ENCODE peak calls at places on chromosome 17, in four cellular contexts. One of them, this sample, is unnamed.

GRCh38 chr17:43915561-43915960 is 8.2 kb upstream of the MPP2 start:
- DNase-seq in CD8-positive, alpha-beta T cell: no peak
- DNase-seq in AG04450: no peak
- DNase-seq in prostate gland: no peak
- DNase-seq in this sample: no peak

GRCh38 chr17:39699818-39700147 is at the start of gene ERBB2:
- DNase-seq in CD8-positive, alpha-beta T cell: no peak
- DNase-seq in AG04450: peak; percentile 41
- DNase-seq in prostate gland: peak; percentile 86
- DNase-seq in this sample: peak; percentile 42

GRCh38 chr17:35774499-35774898 is 13.8 kb downstream of the C17orf50 start:
- DNase-seq in CD8-positive, alpha-beta T cell: no peak
- DNase-seq in AG04450: no peak
- DNase-seq in prostate gland: peak; percentile 33
- DNase-seq in this sample: no peak

GRCh38 chr17:40605301-40605700 is 40.0 kb upstream of the CCR7 start:
- DNase-seq in CD8-positive, alpha-beta T cell: peak; percentile 81
- DNase-seq in AG04450: no peak
- DNase-seq in prostate gland: no peak
- DNase-seq in this sample: no peak

GRCh38 chr17:1590031-1590746 is 27.6 kb upstream of the PITPNA start:
- DNase-seq in CD8-positive, alpha-beta T cell: no peak
- DNase-seq in AG04450: peak; percentile 53
- DNase-seq in prostate gland: no peak
- DNase-seq in this sample: peak; percentile 82

GRCh38 chr17:65145743-65146142 is 8.6 kb downstream of the RGS9 start:
- DNase-seq in CD8-positive, alpha-beta T cell: no peak
- DNase-seq in AG04450: no peak
- DNase-seq in prostate gland: no peak
- DNase-seq in this sample: no peak

GRCh38 chr17:43183921-43184320 is 12.9 kb downstream of the NBR1 start:
- DNase-seq in CD8-positive, alpha-beta T cell: no peak
- DNase-seq in AG04450: no peak
- DNase-seq in prostate gland: no peak
- DNase-seq in this sample: no peak

GRCh38 chr17:47012457-47012856 is 33.4 kb upstream of the RPRML start:
- DNase-seq in CD8-positive, alpha-beta T cell: no peak
- DNase-seq in AG04450: no peak
- DNase-seq in prostate gland: no peak
- DNase-seq in this sample: no peak

GRCh38 chr17:59402760-59403159 is 71.3 kb downstream of the YPEL2 start:
- DNase-seq in CD8-positive, alpha-beta T cell: no peak
- DNase-seq in AG04450: no peak
- DNase-seq in prostate gland: no peak
- DNase-seq in this sample: no peak

GRCh38 chr17:19728114-19728495 is 11.7 kb upstream of the SLC47A2 start:
- DNase-seq in CD8-positive, alpha-beta T cell: no peak
- DNase-seq in AG04450: peak; percentile 67
- DNase-seq in prostate gland: peak; percentile 88
- DNase-seq in this sample: peak; percentile 63

GRCh38 chr17:45431531-45432404 is 902 bp downstream of the ARHGAP27 start:
- DNase-seq in CD8-positive, alpha-beta T cell: peak; percentile 71
- DNase-seq in AG04450: no peak
- DNase-seq in prostate gland: peak; percentile 91
- DNase-seq in this sample: peak; percentile 89

GRCh38 chr17:1647802-1648581 is 1.7 kb downstream of the RILP start:
- DNase-seq in CD8-positive, alpha-beta T cell: no peak
- DNase-seq in AG04450: no peak
- DNase-seq in prostate gland: peak; percentile 32
- DNase-seq in this sample: peak; percentile 42

GRCh38 chr17:33260638-33261037 is 32.5 kb downstream of the ASIC2 start:
- DNase-seq in CD8-positive, alpha-beta T cell: no peak
- DNase-seq in AG04450: no peak
- DNase-seq in prostate gland: no peak
- DNase-seq in this sample: no peak

GRCh38 chr17:38601539-38602351 is 4.0 kb downstream of the SRCIN1 start:
- DNase-seq in CD8-positive, alpha-beta T cell: no peak
- DNase-seq in AG04450: no peak
- DNase-seq in prostate gland: no peak
- DNase-seq in this sample: no peak

GRCh38 chr17:338442-339192 is 14.0 kb downstream of the RPH3AL start:
- DNase-seq in CD8-positive, alpha-beta T cell: no peak
- DNase-seq in AG04450: no peak
- DNase-seq in prostate gland: no peak
- DNase-seq in this sample: no peak

GRCh38 chr17:41520821-41521521 is 2.3 kb upstream of the KRT15 start:
- DNase-seq in CD8-positive, alpha-beta T cell: no peak
- DNase-seq in AG04450: no peak
- DNase-seq in prostate gland: no peak
- DNase-seq in this sample: peak; percentile 11

GRCh38 chr17:34623856-34624766 is 44.7 kb downstream of the TMEM132E start:
- DNase-seq in CD8-positive, alpha-beta T cell: no peak
- DNase-seq in AG04450: no peak
- DNase-seq in prostate gland: no peak
- DNase-seq in this sample: no peak

GRCh38 chr17:77427471-77427991 is 286.8 kb downstream of the SEC14L1 start:
- DNase-seq in CD8-positive, alpha-beta T cell: no peak
- DNase-seq in AG04450: no peak
- DNase-seq in prostate gland: no peak
- DNase-seq in this sample: peak; percentile 63

GRCh38 chr17:30095507-30096244 is 20.9 kb upstream of the NSRP1 start:
- DNase-seq in CD8-positive, alpha-beta T cell: no peak
- DNase-seq in AG04450: peak; percentile 61
- DNase-seq in prostate gland: no peak
- DNase-seq in this sample: peak; percentile 36

GRCh38 chr17:37506678-37507077 is 17.0 kb downstream of the DUSP14 start:
- DNase-seq in CD8-positive, alpha-beta T cell: no peak
- DNase-seq in AG04450: no peak
- DNase-seq in prostate gland: no peak
- DNase-seq in this sample: no peak

GRCh38 chr17:77218902-77219301 is 78.1 kb downstream of the SEC14L1 start:
- DNase-seq in CD8-positive, alpha-beta T cell: no peak
- DNase-seq in AG04450: no peak
- DNase-seq in prostate gland: no peak
- DNase-seq in this sample: no peak

DNA sequence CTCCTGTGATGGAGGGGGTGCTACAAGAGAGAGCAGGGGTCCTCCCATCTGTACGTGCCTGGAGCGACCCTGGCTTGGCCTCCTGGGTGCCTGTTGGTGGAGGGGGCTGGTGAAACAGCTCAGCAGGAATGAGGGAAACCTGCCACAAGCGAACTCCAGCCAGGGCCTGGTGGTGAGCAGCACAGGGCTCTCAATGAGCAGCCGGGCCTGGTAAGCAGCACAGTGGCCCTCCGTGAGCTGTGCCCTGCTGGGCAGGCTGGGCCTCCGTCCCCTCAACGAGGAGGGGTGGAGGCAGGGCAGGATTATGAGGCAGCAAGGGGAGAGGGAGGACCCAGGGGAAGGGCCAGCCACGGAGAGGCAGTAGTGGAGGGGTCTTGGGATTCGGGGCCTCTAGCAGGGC is 101.9 kb downstream of the SDK2 start:
- DNase-seq in CD8-positive, alpha-beta T cell: no peak
- DNase-seq in AG04450: no peak
- DNase-seq in prostate gland: no peak
- DNase-seq in this sample: no peak
- H3K27me3 ChIP-seq in CD8-positive, alpha-beta T cell: no peaks in the 10 kb centered on the region
- H3K27me3 ChIP-seq in AG04450: no peaks in the 10 kb centered on the region
- H3K27me3 ChIP-seq in prostate gland: no peaks in the 10 kb centered on the region
- H3K27me3 ChIP-seq in this sample: no peaks in the 10 kb centered on the region

GRCh38 chr17:10144456-10144855 is 54.0 kb downstream of the GAS7 start:
- DNase-seq in CD8-positive, alpha-beta T cell: no peak
- DNase-seq in AG04450: no peak
- DNase-seq in prostate gland: no peak
- DNase-seq in this sample: no peak

GRCh38 chr17:10141436-10141835 is 57.0 kb downstream of the GAS7 start:
- DNase-seq in CD8-positive, alpha-beta T cell: no peak
- DNase-seq in AG04450: no peak
- DNase-seq in prostate gland: no peak
- DNase-seq in this sample: no peak

GRCh38 chr17:10136258-10136981 is 62.0 kb downstream of the GAS7 start:
- DNase-seq in CD8-positive, alpha-beta T cell: no peak
- DNase-seq in AG04450: no peak
- DNase-seq in prostate gland: no peak
- DNase-seq in this sample: no peak

GRCh38 chr17:10135539-10136257 is 62.7 kb downstream of the GAS7 start:
- DNase-seq in CD8-positive, alpha-beta T cell: no peak
- DNase-seq in AG04450: no peak
- DNase-seq in prostate gland: no peak
- DNase-seq in this sample: no peak

DNA sequence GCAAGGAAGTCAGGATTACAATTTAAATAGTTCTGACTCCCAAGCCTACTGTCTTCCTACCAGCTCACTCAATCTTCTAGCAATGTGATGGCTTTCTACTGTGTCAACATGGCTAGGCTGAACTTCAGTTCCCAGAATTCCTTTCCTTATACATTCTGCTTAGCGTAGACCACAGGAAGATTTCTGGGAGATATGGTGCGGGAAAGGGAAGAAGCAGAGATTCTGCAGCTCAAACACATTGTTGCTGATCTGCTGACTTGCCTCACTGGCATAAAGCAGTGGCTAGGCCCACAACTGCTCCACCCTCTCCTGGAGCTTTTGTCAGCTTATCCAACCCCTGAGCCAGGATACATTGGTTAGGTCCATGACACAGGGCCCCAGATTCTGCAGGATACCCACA is 58.8 kb downstream of the GAS7 start:
- DNase-seq in CD8-positive, alpha-beta T cell: no peak
- DNase-seq in AG04450: no peak
- DNase-seq in prostate gland: no peak
- DNase-seq in this sample: no peak
- H3K27ac ChIP-seq in CD8-positive, alpha-beta T cell: no peak overlapping the region
- H3K27ac ChIP-seq in AG04450: no peak overlapping the region
- H3K27ac ChIP-seq in prostate gland: no peak overlapping the region
- H3K27ac ChIP-seq in this sample: no peak overlapping the region

GRCh38 chr17:75619506-75620431 is 13.5 kb upstream of the SMIM5 start:
- DNase-seq in CD8-positive, alpha-beta T cell: no peak
- DNase-seq in AG04450: peak; percentile 11
- DNase-seq in prostate gland: no peak
- DNase-seq in this sample: no peak
- TF ChIP-seq CTCF in CD8-positive, alpha-beta T cell: no peak
- TF ChIP-seq CTCF in AG04450: peak; percentile 63
- TF ChIP-seq CTCF in prostate gland: no peak
- TF ChIP-seq CTCF in this sample: peak; percentile 68

DNA sequence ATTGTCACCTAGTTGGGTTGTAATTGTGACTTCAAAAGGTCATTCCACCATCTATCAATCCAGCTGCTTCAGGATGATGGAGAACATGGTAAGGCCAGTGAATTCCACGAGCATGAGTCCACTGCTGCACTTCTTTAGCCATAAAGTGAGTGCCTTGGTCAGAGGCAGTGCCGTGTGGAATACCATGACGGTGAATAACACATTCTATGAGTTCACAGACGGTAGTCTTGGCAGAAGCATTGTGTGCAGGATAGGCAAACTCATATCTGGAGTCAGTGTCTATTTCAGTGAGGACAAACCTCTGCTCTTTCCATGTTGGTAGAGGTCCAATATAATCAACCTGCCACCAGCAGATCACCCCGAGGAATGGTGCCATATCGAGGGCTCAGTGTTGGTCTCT is 650.9 kb downstream of the KCNJ2 start:
- DNase-seq in CD8-positive, alpha-beta T cell: no peak
- DNase-seq in AG04450: no peak
- DNase-seq in prostate gland: no peak
- DNase-seq in this sample: no peak
- H3K27me3 ChIP-seq in CD8-positive, alpha-beta T cell: no peaks in the 10 kb centered on the region
- H3K27me3 ChIP-seq in AG04450: no peaks in the 10 kb centered on the region
- H3K27me3 ChIP-seq in prostate gland: no peaks in the 10 kb centered on the region
- H3K27me3 ChIP-seq in this sample: no peaks in the 10 kb centered on the region

DNA sequence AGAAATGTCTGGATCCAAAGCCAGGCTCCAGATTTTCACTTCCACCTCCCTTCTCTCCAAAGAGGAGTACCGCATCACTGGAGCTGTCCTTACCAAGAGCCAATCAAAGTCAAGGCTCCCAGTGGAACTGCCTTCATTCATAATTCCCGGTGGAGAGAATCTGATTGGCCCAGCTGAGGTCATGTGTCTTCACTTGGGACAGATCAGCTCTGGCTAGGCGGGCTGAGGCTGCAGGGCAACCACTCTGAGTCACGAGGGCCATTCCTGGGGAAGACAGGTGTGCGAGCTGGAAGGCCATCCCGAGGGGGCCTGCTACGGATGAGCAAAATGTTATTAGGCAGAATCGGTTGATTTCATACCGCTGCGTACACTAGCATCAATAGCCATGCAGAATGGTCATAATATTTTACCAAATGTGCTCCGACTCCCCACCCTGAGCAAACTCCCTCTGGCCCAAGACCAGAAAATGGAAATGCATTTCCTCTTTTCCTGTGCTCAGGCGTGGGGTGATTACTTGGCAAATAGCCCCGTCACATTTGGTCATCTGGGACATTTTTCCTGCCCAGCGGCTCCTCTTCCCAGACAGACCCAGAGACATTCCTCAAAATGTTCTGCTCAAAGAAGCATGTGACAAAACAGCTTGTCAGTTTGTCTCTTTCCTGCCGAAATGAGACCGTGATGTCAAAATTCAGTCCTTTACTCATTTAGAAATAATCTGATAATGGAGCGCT is 111.1 kb downstream of the AIPL1 start:
- DNase-seq in CD8-positive, alpha-beta T cell: no peak
- DNase-seq in AG04450: no peak
- DNase-seq in prostate gland: no peak
- DNase-seq in this sample: no peak
- H3K27ac ChIP-seq in CD8-positive, alpha-beta T cell: no peak overlapping the region
- H3K27ac ChIP-seq in AG04450: no peak overlapping the region
- H3K27ac ChIP-seq in prostate gland: no peak overlapping the region
- H3K27ac ChIP-seq in this sample: no peak overlapping the region

DNA sequence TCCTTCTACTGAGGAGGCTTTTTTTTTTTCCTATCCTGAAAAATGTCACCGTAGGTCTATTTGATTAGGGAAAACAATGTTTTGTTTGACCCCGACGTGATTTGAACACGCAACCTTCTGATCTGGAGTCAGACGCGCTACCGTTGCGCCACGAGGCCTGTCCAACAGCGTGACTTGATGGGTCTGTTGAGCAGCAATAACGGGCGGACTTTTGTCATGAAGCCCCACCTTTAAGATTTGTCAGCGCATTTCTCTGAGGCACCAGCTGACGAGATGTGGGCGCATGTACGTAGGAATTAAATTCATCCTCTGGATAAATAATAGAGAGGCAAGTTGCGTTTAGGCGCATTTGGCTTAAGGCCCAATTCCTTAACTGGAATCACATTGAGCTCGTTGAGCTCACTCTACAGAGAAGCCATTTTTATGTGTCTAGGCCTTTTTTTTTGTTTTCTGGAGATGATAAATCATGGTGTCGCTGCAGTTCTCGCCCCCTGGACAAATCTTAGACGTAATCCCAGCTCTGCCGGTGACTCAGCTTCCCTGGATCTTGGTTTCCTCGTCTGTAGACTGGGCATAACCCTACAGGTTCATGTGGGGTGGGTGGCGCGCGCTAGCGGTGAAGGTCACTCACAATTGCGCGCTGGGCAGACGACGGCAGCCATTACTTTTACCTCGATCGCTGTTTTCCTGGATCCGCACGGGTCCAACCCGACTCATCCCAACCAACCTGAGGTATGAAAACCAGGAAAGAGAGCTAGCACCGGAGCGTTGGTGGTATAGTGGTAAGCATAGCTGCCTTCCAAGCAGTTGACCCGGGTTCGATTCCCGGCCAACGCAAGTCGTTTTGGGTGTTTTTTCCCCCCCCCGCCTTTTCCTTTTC is 10.6 kb upstream of the AURKB start:
- DNase-seq in CD8-positive, alpha-beta T cell: peak; percentile 83
- DNase-seq in AG04450: peak; percentile 78
- DNase-seq in prostate gland: peak; percentile 94
- DNase-seq in this sample: peak; percentile 92
- TF ChIP-seq CTCF in CD8-positive, alpha-beta T cell: no peak
- TF ChIP-seq CTCF in AG04450: no peak
- TF ChIP-seq CTCF in prostate gland: peak; percentile 16
- TF ChIP-seq CTCF in this sample: peak; percentile 26

GRCh38 chr17:79678856-79679255 is 51.9 kb upstream of the ENPP7 start:
- DNase-seq in CD8-positive, alpha-beta T cell: no peak
- DNase-seq in AG04450: no peak
- DNase-seq in prostate gland: no peak
- DNase-seq in this sample: no peak
- H3K27me3 ChIP-seq in CD8-positive, alpha-beta T cell: peaks cover 5% of the 10 kb centered on the region
- H3K27me3 ChIP-seq in AG04450: no peaks in the 10 kb centered on the region
- H3K27me3 ChIP-seq in prostate gland: no peaks in the 10 kb centered on the region
- H3K27me3 ChIP-seq in this sample: no peaks in the 10 kb centered on the region